ENCODE peak calls at places on chromosome 2, in seven cellular contexts. One of them, this sample, is unnamed.

GRCh38 chr2:144201868-144202468 is 318.0 kb downstream of the ZEB2 start:
- DNase-seq in NCI-H460: no peak
- DNase-seq in GM18507: no peak
- DNase-seq in cerebellar nuclear complex: no peak
- DNase-seq in activated CD4-positive, alpha-beta T cell treated with anti-CD3 and anti-CD28 coated beads for 48 hours: peak
- DNase-seq in RPMI7951: peak
- DNase-seq in NCI-H774: no peak
- DNase-seq in this sample: no peak

GRCh38 chr2:196963043-196963442 is 36.5 kb upstream of the PGAP1 start:
- DNase-seq in NCI-H460: no peak
- DNase-seq in GM18507: no peak
- DNase-seq in cerebellar nuclear complex: no peak
- DNase-seq in activated CD4-positive, alpha-beta T cell treated with anti-CD3 and anti-CD28 coated beads for 48 hours: no peak
- DNase-seq in RPMI7951: no peak
- DNase-seq in NCI-H774: no peak
- DNase-seq in this sample: no peak

GRCh38 chr2:241762933-241763369 is 13.7 kb upstream of the GAL3ST2 start:
- DNase-seq in NCI-H460: no peak
- DNase-seq in GM18507: peak
- DNase-seq in cerebellar nuclear complex: no peak
- DNase-seq in activated CD4-positive, alpha-beta T cell treated with anti-CD3 and anti-CD28 coated beads for 48 hours: peak
- DNase-seq in RPMI7951: no peak
- DNase-seq in NCI-H774: no peak
- DNase-seq in this sample: no peak

GRCh38 chr2:48479923-48480322 is 50.0 kb upstream of the STON1 start:
- DNase-seq in NCI-H460: no peak
- DNase-seq in GM18507: no peak
- DNase-seq in cerebellar nuclear complex: peak
- DNase-seq in activated CD4-positive, alpha-beta T cell treated with anti-CD3 and anti-CD28 coated beads for 48 hours: no peak
- DNase-seq in RPMI7951: no peak
- DNase-seq in NCI-H774: peak
- DNase-seq in this sample: no peak

GRCh38 chr2:173355132-173355865 is 627 bp downstream of the CDCA7 start:
- DNase-seq in NCI-H460: peak
- DNase-seq in GM18507: peak
- DNase-seq in cerebellar nuclear complex: no peak
- DNase-seq in activated CD4-positive, alpha-beta T cell treated with anti-CD3 and anti-CD28 coated beads for 48 hours: peak
- DNase-seq in RPMI7951: peak
- DNase-seq in NCI-H774: peak
- DNase-seq in this sample: peak

GRCh38 chr2:41033127-41033526 is 581.2 kb upstream of the SLC8A1 start:
- DNase-seq in NCI-H460: no peak
- DNase-seq in GM18507: no peak
- DNase-seq in cerebellar nuclear complex: no peak
- DNase-seq in activated CD4-positive, alpha-beta T cell treated with anti-CD3 and anti-CD28 coated beads for 48 hours: no peak
- DNase-seq in RPMI7951: no peak
- DNase-seq in NCI-H774: no peak
- DNase-seq in this sample: no peak

GRCh38 chr2:101627284-101628049 is 70.0 kb upstream of the MAP4K4 start:
- DNase-seq in NCI-H460: no peak
- DNase-seq in GM18507: no peak
- DNase-seq in cerebellar nuclear complex: no peak
- DNase-seq in activated CD4-positive, alpha-beta T cell treated with anti-CD3 and anti-CD28 coated beads for 48 hours: no peak
- DNase-seq in RPMI7951: no peak
- DNase-seq in NCI-H774: no peak
- DNase-seq in this sample: no peak

GRCh38 chr2:101860782-101861181 is 131.0 kb upstream of the IL1R2 start:
- DNase-seq in NCI-H460: no peak
- DNase-seq in GM18507: no peak
- DNase-seq in cerebellar nuclear complex: no peak
- DNase-seq in activated CD4-positive, alpha-beta T cell treated with anti-CD3 and anti-CD28 coated beads for 48 hours: no peak
- DNase-seq in RPMI7951: no peak
- DNase-seq in NCI-H774: no peak
- DNase-seq in this sample: no peak

GRCh38 chr2:8614646-8615045 is 67.2 kb upstream of the ID2 start:
- DNase-seq in NCI-H460: no peak
- DNase-seq in GM18507: no peak
- DNase-seq in cerebellar nuclear complex: no peak
- DNase-seq in activated CD4-positive, alpha-beta T cell treated with anti-CD3 and anti-CD28 coated beads for 48 hours: no peak
- DNase-seq in RPMI7951: no peak
- DNase-seq in NCI-H774: no peak
- DNase-seq in this sample: no peak

GRCh38 chr2:168355110-168355509 is 101.0 kb upstream of the CERS6 start:
- DNase-seq in NCI-H460: no peak
- DNase-seq in GM18507: no peak
- DNase-seq in cerebellar nuclear complex: no peak
- DNase-seq in activated CD4-positive, alpha-beta T cell treated with anti-CD3 and anti-CD28 coated beads for 48 hours: no peak
- DNase-seq in RPMI7951: no peak
- DNase-seq in NCI-H774: peak
- DNase-seq in this sample: peak

This sample was measured in NCI-H146.